ENCODE peak calls at places on chromosomes 11 and 22, in five cellular contexts. K is CD4-positive, CD25-positive, alpha-beta regulatory T cell; U is H7; Z is GM12865; G is lower leg skin. S is an unnamed sample.

GRCh38 chr22:44543362-44543761 is 45.3 kb upstream of the RTL6 start:
- DNase-seq in G (no peak), K (no peak), U (no peak), Z (peak; percentile 45), S (no peak)

GRCh38 chr11:10331548-10332289 is 26.8 kb downstream of the ADM start:
- DNase-seq in U (no peak), K (no peak), G (no peak), Z (no peak), S (no peak)

GRCh38 chr11:121930004-121930965 is 185.7 kb downstream of the BLID start:
- DNase-seq in Z (peak; percentile 11), K (no peak), U (no peak), G (no peak), S (peak; percentile 46)

GRCh38 chr11:767238-767637 is 10.0 kb downstream of the GATD1 start:
- DNase-seq in U (peak; percentile 44), Z (no peak), G (no peak), K (no peak), S (no peak)

GRCh38 chr11:126186708-126187481 is 24.6 kb downstream of the RPUSD4 start:
- DNase-seq in K (no peak), U (peak; percentile 85), Z (no peak), G (no peak), S (no peak)

GRCh38 chr11:71431271-71431670 is 16.9 kb downstream of the DHCR7 start:
- DNase-seq in Z (no peak), U (peak; percentile 61), G (no peak), K (no peak), S (no peak)

GRCh38 chr11:88384678-88385015 is 47.1 kb upstream of the CTSC start:
- DNase-seq in K (no peak), U (no peak), G (no peak), Z (peak; percentile 45), S (peak; percentile 54)

GRCh38 chr11:121929581-121929980 is 186.4 kb downstream of the BLID start:
- DNase-seq in G (no peak), U (peak; percentile 19), K (no peak), Z (no peak), S (peak; percentile 66)

GRCh38 chr11:1574256-1575242 is 2.5 kb upstream of the DUSP8 start:
- DNase-seq in G (no peak), K (peak; percentile 51), Z (peak; percentile 48), U (peak; percentile 96), S (peak; percentile 42)

GRCh38 chr11:69000831-69001245 is 12.2 kb downstream of the MRGPRF start:
- DNase-seq in U (peak; percentile 60), Z (no peak), K (no peak), G (no peak), S (peak; percentile 85)

GRCh38 chr11:116694815-116695590 is 77.8 kb downstream of the BUD13 start:
- DNase-seq in Z (no peak), G (no peak), U (peak; percentile 15), K (no peak), S (no peak)

GRCh38 chr22:46230262-46230901 is 19.7 kb downstream of the CDPF1 start:
- DNase-seq in G (no peak), Z (no peak), K (no peak), U (no peak), S (no peak)

GRCh38 chr22:20956258-20957117 is 10.6 kb upstream of the AIFM3 start:
- DNase-seq in Z (no peak), G (no peak), K (no peak), U (peak; percentile 76), S (peak; percentile 22)

DNA sequence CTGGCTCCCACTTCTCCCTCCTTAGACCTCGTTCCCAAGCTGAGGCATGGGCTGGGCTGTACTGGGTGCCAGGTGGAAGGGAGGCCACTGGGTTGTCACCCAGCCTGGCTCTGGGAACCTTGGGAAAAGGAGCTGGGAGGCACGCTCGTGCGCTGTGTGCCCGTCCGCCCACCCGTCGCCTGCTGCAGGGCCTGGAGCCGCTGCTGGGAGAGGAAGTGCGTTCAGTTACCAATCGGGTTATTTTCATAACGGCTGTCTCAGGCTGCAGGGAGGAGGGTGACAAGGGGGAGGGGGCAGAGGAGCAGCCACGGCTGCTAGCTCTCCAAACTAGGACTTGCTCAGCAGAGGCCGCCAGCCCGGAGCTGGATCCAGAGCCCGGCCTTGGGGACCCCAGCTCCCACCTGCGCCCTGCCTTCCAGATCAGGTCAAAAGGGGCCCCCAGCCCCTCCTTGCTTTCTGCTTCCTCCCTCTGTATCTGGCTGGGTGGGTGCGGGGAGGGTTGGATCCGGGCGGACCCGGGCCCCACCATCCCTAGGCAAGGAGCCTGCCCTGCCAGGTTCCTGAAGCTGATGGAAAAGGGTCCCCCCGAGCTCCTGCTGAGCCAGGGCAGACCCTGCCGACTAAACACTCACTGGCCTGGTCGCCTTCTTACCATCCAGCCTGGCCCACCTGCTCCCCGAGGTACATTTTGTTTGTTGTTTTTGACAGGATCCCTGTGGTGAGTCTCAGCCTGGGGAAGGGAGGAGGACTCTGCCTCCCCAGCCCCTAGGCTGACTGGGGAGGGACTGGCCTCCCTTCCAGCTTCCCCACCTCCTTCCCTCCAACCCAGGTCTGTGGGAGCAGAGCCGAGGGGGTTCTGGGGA is 14.3 kb downstream of the DGKZ start:
- DNase-seq in U (peak; percentile 83), G (no peak), K (peak; percentile 82), Z (peak; percentile 88), S (peak; percentile 67)
- H3K4me3 ChIP-seq in U (no peak overlapping the region), G (no peak overlapping the region), K (peak overlapping the region; percentile 45), Z (peak overlapping the region; percentile 44), S (peak overlapping the region; percentile 14)

DNA sequence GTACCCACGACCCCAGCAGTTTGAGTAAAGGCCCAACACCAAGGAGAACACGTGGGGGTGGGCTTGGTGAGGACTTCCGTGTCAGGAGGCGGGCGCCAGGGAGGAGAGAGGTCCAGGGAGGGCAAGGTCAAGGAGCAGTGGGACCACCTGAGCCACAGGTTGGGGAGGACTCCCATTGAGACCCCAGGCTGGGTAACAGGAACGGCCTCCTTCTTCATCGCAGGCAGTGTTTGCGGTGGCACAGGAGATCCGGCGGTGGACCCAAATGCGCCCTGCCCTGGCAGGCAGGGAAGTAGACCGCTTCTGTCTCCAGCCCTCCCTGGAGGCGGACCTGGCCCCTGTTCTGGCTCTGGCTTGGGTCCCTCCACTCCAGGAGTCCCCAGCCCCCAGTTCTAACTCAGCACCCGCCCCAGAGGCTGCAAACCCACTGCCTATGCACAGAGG is 5.9 kb upstream of the TBX1 start:
- DNase-seq in K (no peak), G (no peak), Z (no peak), U (no peak), S (no peak)
- H3K4me3 ChIP-seq in K (no peak overlapping the region), G (no peak overlapping the region), Z (no peak overlapping the region), U (no peak overlapping the region), S (no peak overlapping the region)

DNA sequence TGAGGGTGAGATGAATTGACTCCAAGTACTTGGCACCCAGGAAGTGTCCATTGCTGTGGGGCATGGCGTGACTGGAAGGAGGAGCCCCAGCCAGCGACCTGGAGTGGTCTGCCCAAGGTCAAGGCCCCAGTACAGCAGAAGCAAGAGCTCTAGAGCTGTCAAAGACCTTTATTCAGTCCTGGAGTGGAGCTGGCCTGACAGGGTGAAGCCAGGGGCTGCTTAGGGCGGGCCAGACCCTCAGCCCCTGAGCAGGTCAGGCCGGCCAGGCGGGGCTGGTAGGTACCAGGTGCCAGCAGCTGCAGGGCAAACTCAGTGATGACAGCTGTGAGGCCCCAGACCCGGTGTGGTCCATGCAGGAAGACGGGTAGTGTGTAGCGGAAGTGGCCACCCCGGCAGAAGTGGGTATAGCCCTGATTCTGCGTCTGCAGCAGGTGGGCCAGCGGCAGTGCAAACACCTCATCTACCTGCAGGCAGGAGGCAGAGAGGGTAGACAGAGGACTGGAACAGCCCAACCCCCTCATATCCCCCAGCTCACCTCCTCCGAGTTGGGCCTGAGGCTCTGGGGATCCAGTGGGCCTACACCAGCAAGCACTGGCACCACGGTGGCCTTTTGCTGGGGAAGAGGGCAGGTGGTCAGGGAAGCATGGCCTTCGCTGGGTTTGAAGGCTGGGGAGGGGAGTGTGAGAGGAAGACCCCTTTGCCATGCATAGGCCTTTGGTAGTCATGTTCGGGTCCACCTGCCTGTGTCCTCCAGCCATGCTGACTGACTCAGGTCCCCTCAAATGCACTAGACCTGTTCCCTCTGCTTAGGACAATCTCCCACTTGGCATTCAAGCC is 1.7 kb downstream of the NUDT8 start:
- DNase-seq in K (no peak), G (no peak), Z (no peak), U (peak; percentile 16), S (no peak)
- H3K4me3 ChIP-seq in K (no peak overlapping the region), G (no peak overlapping the region), Z (no peak overlapping the region), U (peak overlapping the region; percentile 3), S (no peak overlapping the region)

GRCh38 chr11:78399136-78399535 is 18.5 kb downstream of the GAB2 start:
- DNase-seq in G (no peak), Z (no peak), K (no peak), U (peak; percentile 62), S (no peak)

GRCh38 chr11:78400116-78400515 is 17.5 kb downstream of the GAB2 start:
- DNase-seq in Z (no peak), G (no peak), K (no peak), U (no peak), S (no peak)

GRCh38 chr11:78395597-78395996 is 22.0 kb downstream of the GAB2 start:
- DNase-seq in G (no peak), Z (no peak), U (no peak), K (no peak), S (no peak)

GRCh38 chr11:78398715-78399114 is 18.9 kb downstream of the GAB2 start:
- DNase-seq in Z (no peak), U (no peak), G (no peak), K (no peak), S (no peak)

GRCh38 chr11:78397398-78397797 is 20.2 kb downstream of the GAB2 start:
- DNase-seq in Z (peak; percentile 67), U (no peak), G (no peak), K (peak; percentile 57), S (no peak)
- H3K4me3 ChIP-seq in Z (no peak overlapping the region), U (no peak overlapping the region), G (no peak overlapping the region), K (no peak overlapping the region), S (no peak overlapping the region)

GRCh38 chr11:57735655-57736298 is 5.5 kb upstream of the SELENOH start:
- DNase-seq in Z (peak; percentile 50), G (no peak), U (no peak), K (peak; percentile 46), S (no peak)
- H3K4me3 ChIP-seq in Z (no peak overlapping the region), G (no peak overlapping the region), U (no peak overlapping the region), K (no peak overlapping the region), S (no peak overlapping the region)

GRCh38 chr11:9330387-9331384 is 16.3 kb upstream of the TMEM41B start:
- DNase-seq in G (no peak), K (no peak), Z (no peak), U (no peak), S (no peak)
- H3K4me3 ChIP-seq in G (no peak overlapping the region), K (no peak overlapping the region), Z (no peak overlapping the region), U (no peak overlapping the region), S (no peak overlapping the region)

GRCh38 chr22:26952654-26953379 is 295.4 kb downstream of the MIAT start:
- DNase-seq in G (no peak), U (peak; percentile 66), Z (no peak), K (no peak), S (no peak)

GRCh38 chr22:26957176-26957575 is 299.8 kb downstream of the MIAT start:
- DNase-seq in Z (no peak), K (no peak), U (no peak), G (no peak), S (no peak)

GRCh38 chr22:26956346-26956745 is 299.0 kb downstream of the MIAT start:
- DNase-seq in U (no peak), K (no peak), G (no peak), Z (no peak), S (no peak)

GRCh38 chr22:26952004-26952403 is 294.6 kb downstream of the MIAT start:
- DNase-seq in Z (no peak), K (no peak), U (no peak), G (no peak), S (no peak)

DNA sequence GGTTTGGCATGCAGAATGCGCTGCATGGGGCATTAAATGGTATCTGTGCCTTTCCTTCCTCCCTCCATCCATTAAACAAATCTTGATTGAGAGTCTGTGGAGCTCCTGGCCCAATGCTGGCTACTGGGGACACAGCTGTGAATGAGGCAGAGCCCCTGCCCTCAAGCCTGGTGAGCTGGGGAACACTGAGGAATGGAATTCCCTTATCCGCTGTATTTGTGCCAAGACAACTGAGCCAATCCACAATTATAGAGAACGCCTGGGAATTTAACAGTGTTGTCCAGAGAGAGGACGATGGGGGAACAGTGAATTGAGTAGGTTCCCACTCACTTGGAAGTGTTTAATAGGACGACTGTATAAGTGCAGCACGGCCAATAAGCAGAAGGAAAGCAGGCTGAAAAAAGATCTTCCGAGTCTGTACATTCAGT is 296.0 kb downstream of the MIAT start:
- DNase-seq in G (no peak), Z (no peak), U (peak; percentile 49), K (no peak), S (no peak)
- H3K4me3 ChIP-seq in G (no peak overlapping the region), Z (no peak overlapping the region), U (no peak overlapping the region), K (no peak overlapping the region), S (no peak overlapping the region)